ENCODE peak calls at places on chromosomes 16 and 17, in nine cellular contexts. V, B, C, F, L, N, T, P and Z are unnamed samples.

GRCh38 chr16:27628216-27628945 is 78.4 kb downstream of the KATNIP start:
- DNase-seq in P (no peak), V (no peak), L (no peak), T (no peak), F (peak; percentile 55), B (no peak), N (no peak), C (no peak), Z (no peak)

GRCh38 chr17:75313941-75314550 is 24.8 kb upstream of the SLC25A19 start:
- DNase-seq in T (no peak), C (no peak), P (no peak), F (no peak), N (no peak), V (no peak), B (no peak), L (no peak), Z (peak; percentile 57)

GRCh38 chr17:56099649-56100048 is 53.6 kb upstream of the ANKFN1 start:
- DNase-seq in B (no peak), V (no peak), C (no peak), N (no peak), T (no peak), F (no peak), P (no peak), L (no peak), Z (no peak)

GRCh38 chr17:58985265-58985810 is 121.3 kb downstream of the TRIM37 start:
- DNase-seq in B (no peak), T (no peak), N (no peak), C (no peak), L (no peak), V (no peak), F (no peak), P (no peak), Z (no peak)

GRCh38 chr17:6910987-6911603 is 79.6 kb upstream of the TEKT1 start:
- DNase-seq in N (no peak), T (no peak), V (peak; percentile 32), B (peak; percentile 17), F (peak; percentile 68), C (no peak), P (peak; percentile 4), L (no peak), Z (peak; percentile 45)

GRCh38 chr16:28093383-28093725 is 29.8 kb upstream of the GSG1L start:
- DNase-seq in P (no peak), N (no peak), F (no peak), B (no peak), T (no peak), L (no peak), C (no peak), V (no peak), Z (no peak)

GRCh38 chr16:68298907-68299515 is 11.7 kb downstream of the SLC7A6OS start:
- DNase-seq in T (no peak), F (no peak), B (no peak), P (no peak), V (no peak), N (no peak), L (no peak), C (no peak), Z (no peak)

GRCh38 chr16:57608462-57609113 is 19.8 kb upstream of the ADGRG1 start:
- DNase-seq in V (no peak), C (no peak), P (no peak), N (no peak), L (no peak), F (no peak), T (no peak), B (no peak), Z (no peak)

GRCh38 chr16:83727018-83727417 is 80.8 kb upstream of the HSBP1 start:
- DNase-seq in N (no peak), B (peak; percentile 71), V (no peak), T (no peak), L (no peak), C (no peak), P (no peak), F (no peak), Z (no peak)

GRCh38 chr17:15884731-15885130 is 60.2 kb upstream of the ADORA2B start:
- DNase-seq in P (no peak), C (no peak), B (no peak), F (no peak), T (no peak), N (no peak), V (no peak), L (no peak), Z (no peak)

GRCh38 chr16:89572478-89573205 is 2.9 kb upstream of the CPNE7 start:
- DNase-seq in B (no peak), F (no peak), L (no peak), V (no peak), N (no peak), C (no peak), T (no peak), P (no peak), Z (no peak)

GRCh38 chr16:2776500-2777139 is 460 bp downstream of the ELOB start:
- DNase-seq in P (peak; percentile 40), F (no peak), N (peak; percentile 58), L (no peak), T (no peak), V (peak; percentile 48), C (no peak), B (no peak), Z (peak; percentile 67)

GRCh38 chr16:87350681-87351319 is 32.8 kb downstream of the FBXO31 start:
- DNase-seq in C (no peak), L (no peak), V (no peak), B (no peak), T (no peak), P (no peak), N (no peak), F (no peak), Z (no peak)

GRCh38 chr17:39204245-39204644 is 4.2 kb downstream of the RPL19 start:
- DNase-seq in V (no peak), T (no peak), N (no peak), B (no peak), P (no peak), L (no peak), C (no peak), F (no peak), Z (no peak)

GRCh38 chr16:50778284-50779163 is 36.6 kb downstream of the CYLD start:
- DNase-seq in B (no peak), L (no peak), V (no peak), P (no peak), N (no peak), F (no peak), C (no peak), T (no peak), Z (no peak)

GRCh38 chr17:49730787-49731441 is 23.1 kb upstream of the SLC35B1 start:
- DNase-seq in P (no peak), C (no peak), N (no peak), T (no peak), B (no peak), F (no peak), V (no peak), L (no peak), Z (no peak)

GRCh38 chr17:29358421-29358820 is 31.7 kb upstream of the TAOK1 start:
- DNase-seq in V (no peak), L (no peak), P (no peak), N (no peak), F (no peak), C (no peak), B (peak; percentile 57), T (no peak), Z (no peak)

GRCh38 chr16:31876955-31877828 is 3.6 kb downstream of the ZNF267 start:
- DNase-seq in F (no peak), N (no peak), C (no peak), L (peak; percentile 44), V (no peak), B (peak; percentile 82), P (peak; percentile 35), T (no peak), Z (peak; percentile 61)

GRCh38 chr17:18224428-18225120 is 861 bp upstream of the LLGL1 start:
- DNase-seq in C (no peak), V (peak; percentile 80), B (no peak), L (no peak), N (no peak), P (no peak), F (no peak), T (no peak), Z (no peak)

GRCh38 chr17:81312624-81313325 is 17.7 kb upstream of the SLC38A10 start:
- DNase-seq in N (no peak), B (no peak), V (no peak), C (no peak), T (no peak), F (no peak), P (no peak), L (no peak), Z (no peak)

GRCh38 chr17:72187544-72187943 is 66.7 kb downstream of the SOX9 start:
- DNase-seq in P (no peak), V (no peak), N (no peak), T (no peak), L (no peak), C (no peak), F (no peak), B (no peak), Z (no peak)

GRCh38 chr16:84484579-84485254 is 19.7 kb downstream of the MEAK7 start:
- DNase-seq in N (no peak), L (no peak), B (peak; percentile 53), T (no peak), F (no peak), P (no peak), C (peak; percentile 15), V (peak; percentile 68), Z (no peak)